ENCODE peak calls at places on chromosomes 6 and 20, in six cellular contexts. N, C, L, J, G and E are unnamed samples.

GRCh38 chr20:1537731-1538058 is 19.8 kb downstream of the SIRPD start:
- DNase-seq in J (no peak), C (no peak), L (no peak), G (no peak), N (no peak), E (peak)

GRCh38 chr6:16438677-16439615 is 200.6 kb downstream of the GMPR start:
- DNase-seq in L (peak), J (peak), N (no peak), C (peak), G (no peak), E (no peak)

GRCh38 chr6:46926481-46926880 is 4.7 kb upstream of the ADGRF5 start:
- DNase-seq in N (no peak), C (peak), G (no peak), L (no peak), J (no peak), E (no peak)

GRCh38 chr20:61950631-61951010 is 115.1 kb downstream of the TAF4 start:
- DNase-seq in C (no peak), N (no peak), J (no peak), G (no peak), L (no peak), E (no peak)

GRCh38 chr6:143632894-143633293 is 44.9 kb upstream of the PHACTR2 start:
- DNase-seq in J (no peak), C (no peak), G (no peak), L (no peak), N (no peak), E (no peak)

GRCh38 chr20:13863244-13863643 is 78.4 kb downstream of the NDUFAF5 start:
- DNase-seq in C (no peak), G (no peak), N (no peak), L (no peak), J (no peak), E (no peak)

GRCh38 chr6:137266032-137266586 is 46.9 kb upstream of the IFNGR1 start:
- DNase-seq in J (no peak), N (no peak), L (no peak), G (no peak), C (no peak), E (no peak)

GRCh38 chr20:37971561-37972127 is 61.6 kb downstream of the TTI1 start:
- DNase-seq in C (no peak), G (no peak), L (no peak), J (no peak), N (no peak), E (no peak)

GRCh38 chr20:35568645-35569044 is 26.8 kb downstream of the ERGIC3 start:
- DNase-seq in G (peak), C (peak), N (no peak), J (peak), L (no peak), E (peak)

GRCh38 chr6:24797596-24798216 is 1.0 kb downstream of the ARMH2 start:
- DNase-seq in L (no peak), N (no peak), C (no peak), G (no peak), J (no peak), E (no peak)

GRCh38 chr20:44633187-44633851 is 18.2 kb downstream of the ADA start:
- DNase-seq in C (no peak), J (no peak), G (no peak), L (no peak), N (no peak), E (no peak)

GRCh38 chr20:31607640-31608255 is 2.7 kb downstream of the ID1 start:
- DNase-seq in N (peak), G (peak), J (no peak), C (no peak), L (no peak), E (no peak)

GRCh38 chr6:121506761-121507754 is 71.6 kb downstream of the GJA1 start:
- DNase-seq in C (no peak), L (no peak), G (no peak), J (no peak), N (no peak), E (peak)

GRCh38 chr6:89966250-89966588 is 72.0 kb downstream of the GJA10 start:
- DNase-seq in L (no peak), J (no peak), N (no peak), G (no peak), C (no peak), E (no peak)

GRCh38 chr6:140576004-140576555 is 1201.6 kb upstream of the CITED2 start:
- DNase-seq in L (no peak), N (no peak), G (no peak), C (no peak), J (no peak), E (no peak)

GRCh38 chr6:89999154-89999553 is 104.9 kb downstream of the GJA10 start:
- DNase-seq in N (no peak), C (no peak), J (peak), L (no peak), G (no peak), E (no peak)

GRCh38 chr20:58605292-58606065 is 45.6 kb upstream of the STX16 start:
- DNase-seq in G (no peak), C (no peak), J (no peak), N (no peak), L (no peak), E (no peak)

GRCh38 chr6:135008941-135009290 is 45.7 kb downstream of the HBS1L start:
- DNase-seq in G (no peak), J (no peak), N (no peak), C (no peak), L (no peak), E (no peak)

GRCh38 chr6:107489636-107490567 is at the start of gene SOBP:
- DNase-seq in G (peak), L (no peak), J (peak), N (peak), C (peak), E (peak)

GRCh38 chr6:168518348-168518745 is 77.4 kb downstream of the SMOC2 start:
- DNase-seq in L (no peak), J (no peak), G (no peak), N (no peak), C (no peak), E (no peak)

GRCh38 chr6:24929255-24929654 is 6.5 kb downstream of the RIPOR2 start:
- DNase-seq in G (no peak), C (no peak), N (no peak), L (no peak), J (no peak), E (peak)

GRCh38 chr20:18533978-18534644 is 26.4 kb downstream of the SEC23B start:
- DNase-seq in L (no peak), G (peak), C (no peak), N (no peak), J (no peak), E (no peak)

GRCh38 chr20:64149141-64149540 is 15.1 kb upstream of the MYT1 start:
- DNase-seq in C (no peak), N (no peak), L (no peak), G (no peak), J (no peak), E (no peak)

GRCh38 chr6:55866110-55866509 is 9.3 kb downstream of the BMP5 start:
- DNase-seq in C (no peak), L (no peak), N (no peak), J (no peak), G (no peak), E (no peak)

GRCh38 chr6:125480571-125480970 is 178.8 kb upstream of the HDDC2 start:
- DNase-seq in G (no peak), L (no peak), J (no peak), N (no peak), C (no peak), E (no peak)

GRCh38 chr6:120489941-120490340 is 844.3 kb downstream of the TBC1D32 start:
- DNase-seq in G (no peak), L (no peak), J (no peak), N (no peak), C (no peak), E (no peak)

GRCh38 chr6:169529931-169530761 is 171.7 kb downstream of the WDR27 start:
- DNase-seq in N (no peak), G (no peak), L (no peak), C (peak), J (no peak), E (peak)

GRCh38 chr6:146545608-146546007 is 2.0 kb downstream of the RAB32 start:
- DNase-seq in N (peak), C (no peak), J (no peak), L (no peak), G (no peak), E (peak)

GRCh38 chr20:47493954-47494293 is 7.8 kb upstream of the NCOA3 start:
- DNase-seq in J (no peak), L (no peak), N (no peak), C (no peak), G (no peak), E (no peak)

GRCh38 chr6:105164418-105164817 is 15.4 kb downstream of the POPDC3 start:
- DNase-seq in G (no peak), C (peak), L (no peak), N (no peak), J (no peak), E (no peak)

GRCh38 chr20:33392016-33392415 is 9.3 kb downstream of the CDK5RAP1 start:
- DNase-seq in C (no peak), N (no peak), L (no peak), J (no peak), G (no peak), E (no peak)

GRCh38 chr6:16840291-16840690 is 79.0 kb upstream of the ATXN1 start:
- DNase-seq in G (no peak), J (no peak), C (no peak), L (no peak), N (no peak), E (peak)

GRCh38 chr20:40459299-40459698 is 229.7 kb downstream of the MAFB start:
- DNase-seq in J (no peak), G (no peak), N (no peak), L (no peak), C (no peak), E (no peak)

GRCh38 chr20:5642155-5642981 is 107.8 kb upstream of the SHLD1 start:
- DNase-seq in C (no peak), G (no peak), L (no peak), J (no peak), N (peak), E (peak)

GRCh38 chr20:32163951-32164350 is 43.6 kb downstream of the PLAGL2 start:
- DNase-seq in C (no peak), N (no peak), J (no peak), L (no peak), G (no peak), E (peak)

GRCh38 chr6:129842881-129843409 is 18.2 kb downstream of the TMEM244 start:
- DNase-seq in N (no peak), C (no peak), L (no peak), J (no peak), G (no peak), E (no peak)

GRCh38 chr6:22886881-22887581 is 317.7 kb downstream of the HDGFL1 start:
- DNase-seq in J (no peak), N (no peak), G (no peak), L (peak), C (no peak), E (no peak)

DNA sequence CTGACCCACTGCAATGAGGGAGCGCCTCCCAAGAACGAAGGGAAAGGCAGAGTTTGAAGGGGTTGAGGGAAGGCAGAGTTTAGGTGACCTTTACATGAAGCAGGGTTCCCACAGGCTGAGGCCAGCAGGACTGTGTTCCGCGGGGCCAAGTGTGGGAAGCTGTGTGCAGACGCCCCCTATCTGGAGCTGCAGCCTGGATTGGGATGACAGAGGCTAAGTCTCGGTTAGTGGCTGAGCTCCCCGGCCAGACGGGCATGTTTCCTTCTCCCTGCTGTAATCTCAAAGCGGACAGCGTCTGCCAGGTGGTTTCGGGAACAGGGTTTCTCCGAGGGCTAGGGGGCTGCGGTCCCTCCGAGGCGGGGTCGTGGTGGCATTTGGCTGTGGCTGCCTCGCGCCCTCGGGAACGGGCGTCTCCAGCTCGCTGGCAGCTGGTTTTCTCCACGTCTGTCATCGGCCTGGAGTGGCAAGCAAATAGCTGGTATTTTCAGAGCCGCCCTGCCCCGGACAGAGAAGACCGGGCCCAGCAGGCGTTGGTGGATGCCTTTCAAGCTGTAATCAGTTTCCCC is 702 bp upstream of the PYGB start:
- DNase-seq in G (peak), J (peak), N (peak), C (peak), L (no peak), E (peak)
- TF ChIP-seq CTCF in G (peak), J (peak), N (peak), C (peak), L (no peak), E (peak)

GRCh38 chr20:48971956-48972355 is 50.4 kb downstream of the ARFGEF2 start:
- DNase-seq in G (no peak), C (no peak), N (no peak), J (no peak), L (no peak), E (no peak)
- TF ChIP-seq MAX in G (no peak), C (no peak), N (no peak), J (no peak), L (no peak), E (no peak)

DNA sequence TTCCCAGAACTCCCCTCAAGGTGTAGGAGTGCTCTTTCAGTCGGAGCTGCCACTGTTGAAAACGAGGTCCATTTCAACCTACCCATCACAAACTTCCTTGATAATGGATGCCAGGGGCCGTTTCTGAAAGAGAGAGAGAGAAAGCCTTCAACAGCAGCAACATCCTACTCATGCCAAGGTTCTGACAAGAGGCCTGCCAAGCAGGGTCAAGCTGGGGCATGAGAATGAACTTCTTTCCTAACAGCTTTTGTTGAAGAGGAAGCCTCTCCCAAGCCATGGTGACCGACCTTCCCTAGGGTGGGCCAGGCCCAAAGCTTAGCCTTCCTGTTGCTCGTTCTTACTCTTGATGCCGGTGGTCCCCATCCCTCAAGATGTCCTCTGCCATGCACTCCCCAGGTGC is 12.4 kb downstream of the ELMO2 start:
- DNase-seq in G (no peak), C (no peak), J (no peak), N (no peak), L (no peak), E (no peak)
- TF ChIP-seq MYC in G (no peak), C (no peak), J (no peak), N (no peak), L (no peak), E (no peak)

DNA sequence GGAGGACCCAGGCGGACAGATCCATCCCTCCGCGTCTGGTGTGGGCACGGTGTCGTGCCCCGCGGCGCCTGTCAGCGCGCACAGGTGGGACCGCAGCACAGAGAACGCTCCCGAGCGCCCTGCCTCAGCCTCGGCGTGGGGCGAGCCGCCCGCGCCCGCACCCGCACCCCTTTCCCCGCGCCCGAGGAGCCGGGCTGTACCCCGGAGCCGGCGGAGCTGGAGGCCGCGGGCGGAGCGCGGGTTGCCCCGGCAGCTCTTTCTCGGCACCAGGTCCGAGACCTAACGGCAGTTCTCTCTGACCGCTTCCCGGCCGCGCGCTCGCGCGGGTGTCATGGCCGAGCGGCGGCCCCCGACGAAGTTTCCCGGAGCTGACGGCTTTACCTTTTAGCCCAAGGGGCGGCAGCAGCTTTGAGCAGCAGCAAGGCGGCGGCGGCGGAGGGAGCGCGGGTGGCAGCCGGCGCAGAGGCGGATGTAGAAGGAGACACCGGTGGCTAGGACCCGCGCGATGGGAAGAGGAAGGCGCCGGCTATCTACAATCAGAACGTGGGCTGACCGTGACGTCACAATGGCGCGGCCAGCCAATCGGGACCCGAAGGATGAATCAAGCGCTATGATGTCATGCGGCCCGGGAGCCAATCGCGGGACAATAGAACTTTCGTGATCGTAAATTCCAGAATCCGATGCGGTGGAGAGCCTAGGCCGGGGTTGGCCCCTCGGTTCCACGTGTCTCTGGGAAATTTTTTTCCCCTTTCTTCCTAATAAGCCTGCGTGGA is at the start of gene ELOVL5:
- DNase-seq in C (peak), L (peak), N (peak), J (peak), G (peak), E (peak)
- TF ChIP-seq CTCF in C (no peak), L (no peak), N (no peak), J (no peak), G (no peak), E (no peak)